ENCODE peak calls at places on chromosome 11, in six cellular contexts. One of them, this sample, is unnamed.

GRCh38 chr11:29280452-29280851 is 736.4 kb downstream of the KCNA4 start:
- DNase-seq in bronchial epithelial cell: peak; percentile 90
- DNase-seq in upper lobe of right lung: no peak
- DNase-seq in pancreas: no peak
- DNase-seq in GM13976: no peak
- DNase-seq in coronary artery: no peak
- DNase-seq in this sample: no peak

GRCh38 chr11:130390071-130390758 is 38.2 kb downstream of the ADAMTS8 start:
- DNase-seq in bronchial epithelial cell: peak; percentile 71
- DNase-seq in upper lobe of right lung: no peak
- DNase-seq in pancreas: no peak
- DNase-seq in GM13976: no peak
- DNase-seq in coronary artery: no peak
- DNase-seq in this sample: no peak

GRCh38 chr11:75896843-75897419 is 81.9 kb downstream of the UVRAG start:
- DNase-seq in bronchial epithelial cell: peak; percentile 47
- DNase-seq in upper lobe of right lung: no peak
- DNase-seq in pancreas: no peak
- DNase-seq in GM13976: no peak
- DNase-seq in coronary artery: no peak
- DNase-seq in this sample: no peak

GRCh38 chr11:75402002-75402773 is 2.9 kb downstream of the RPS3 start:
- DNase-seq in bronchial epithelial cell: no peak
- DNase-seq in upper lobe of right lung: no peak
- DNase-seq in pancreas: no peak
- DNase-seq in GM13976: no peak
- DNase-seq in coronary artery: no peak
- DNase-seq in this sample: no peak

GRCh38 chr11:33920838-33921613 is 29.1 kb upstream of the LMO2 start:
- DNase-seq in bronchial epithelial cell: no peak
- DNase-seq in upper lobe of right lung: no peak
- DNase-seq in pancreas: no peak
- DNase-seq in GM13976: peak; percentile 58
- DNase-seq in coronary artery: no peak
- DNase-seq in this sample: peak; percentile 69

GRCh38 chr11:117876341-117877119 is at the start of gene FXYD6:
- DNase-seq in bronchial epithelial cell: no peak
- DNase-seq in upper lobe of right lung: peak; percentile 74
- DNase-seq in pancreas: no peak
- DNase-seq in GM13976: no peak
- DNase-seq in coronary artery: peak; percentile 76
- DNase-seq in this sample: no peak

GRCh38 chr11:3127706-3128355 is 37.3 kb downstream of the OSBPL5 start:
- DNase-seq in bronchial epithelial cell: no peak
- DNase-seq in upper lobe of right lung: peak; percentile 43
- DNase-seq in pancreas: no peak
- DNase-seq in GM13976: no peak
- DNase-seq in coronary artery: no peak
- DNase-seq in this sample: no peak

GRCh38 chr11:14384338-14384737 is 25.4 kb upstream of the RRAS2 start:
- DNase-seq in bronchial epithelial cell: no peak
- DNase-seq in upper lobe of right lung: no peak
- DNase-seq in pancreas: no peak
- DNase-seq in GM13976: no peak
- DNase-seq in coronary artery: no peak
- DNase-seq in this sample: no peak

GRCh38 chr11:17014774-17015638 is 792 bp upstream of the PLEKHA7 start:
- DNase-seq in bronchial epithelial cell: peak; percentile 90
- DNase-seq in upper lobe of right lung: no peak
- DNase-seq in pancreas: no peak
- DNase-seq in GM13976: peak; percentile 76
- DNase-seq in coronary artery: no peak
- DNase-seq in this sample: peak; percentile 33

GRCh38 chr11:120131941-120132644 is 5.8 kb downstream of the TRIM29 start:
- DNase-seq in bronchial epithelial cell: peak; percentile 78
- DNase-seq in upper lobe of right lung: peak; percentile 45
- DNase-seq in pancreas: no peak
- DNase-seq in GM13976: no peak
- DNase-seq in coronary artery: peak; percentile 50
- DNase-seq in this sample: no peak

GRCh38 chr11:3195251-3196160 is 23.1 kb downstream of the MRGPRG start:
- DNase-seq in bronchial epithelial cell: no peak
- DNase-seq in upper lobe of right lung: peak; percentile 64
- DNase-seq in pancreas: no peak
- DNase-seq in GM13976: no peak
- DNase-seq in coronary artery: peak; percentile 68
- DNase-seq in this sample: no peak

GRCh38 chr11:121328213-121328966 is 35.8 kb downstream of the SC5D start:
- DNase-seq in bronchial epithelial cell: no peak
- DNase-seq in upper lobe of right lung: no peak
- DNase-seq in pancreas: no peak
- DNase-seq in GM13976: no peak
- DNase-seq in coronary artery: no peak
- DNase-seq in this sample: peak; percentile 56

GRCh38 chr11:36361472-36361871 is 65.4 kb downstream of the PRR5L start:
- DNase-seq in bronchial epithelial cell: peak; percentile 66
- DNase-seq in upper lobe of right lung: no peak
- DNase-seq in pancreas: no peak
- DNase-seq in GM13976: no peak
- DNase-seq in coronary artery: no peak
- DNase-seq in this sample: no peak

GRCh38 chr11:35029979-35030378 is 109.0 kb upstream of the CD44 start:
- DNase-seq in bronchial epithelial cell: peak; percentile 90
- DNase-seq in upper lobe of right lung: no peak
- DNase-seq in pancreas: no peak
- DNase-seq in GM13976: peak; percentile 7
- DNase-seq in coronary artery: no peak
- DNase-seq in this sample: no peak

GRCh38 chr11:97756571-97757335 is 1264.0 kb upstream of the CNTN5 start:
- DNase-seq in bronchial epithelial cell: peak; percentile 65
- DNase-seq in upper lobe of right lung: no peak
- DNase-seq in pancreas: no peak
- DNase-seq in GM13976: no peak
- DNase-seq in coronary artery: no peak
- DNase-seq in this sample: no peak

GRCh38 chr11:862028-862703 is 19.5 kb downstream of the TSPAN4 start:
- DNase-seq in bronchial epithelial cell: no peak
- DNase-seq in upper lobe of right lung: no peak
- DNase-seq in pancreas: no peak
- DNase-seq in GM13976: no peak
- DNase-seq in coronary artery: no peak
- DNase-seq in this sample: no peak

GRCh38 chr11:120709808-120710207 is 198.3 kb downstream of the GRIK4 start:
- DNase-seq in bronchial epithelial cell: no peak
- DNase-seq in upper lobe of right lung: no peak
- DNase-seq in pancreas: no peak
- DNase-seq in GM13976: peak; percentile 69
- DNase-seq in coronary artery: no peak
- DNase-seq in this sample: no peak

GRCh38 chr11:135004495-135004894 is 592.5 kb upstream of the B3GAT1 start:
- DNase-seq in bronchial epithelial cell: no peak
- DNase-seq in upper lobe of right lung: no peak
- DNase-seq in pancreas: no peak
- DNase-seq in GM13976: no peak
- DNase-seq in coronary artery: no peak
- DNase-seq in this sample: no peak

GRCh38 chr11:86996953-86997570 is 40.7 kb upstream of the TMEM135 start:
- DNase-seq in bronchial epithelial cell: no peak
- DNase-seq in upper lobe of right lung: no peak
- DNase-seq in pancreas: no peak
- DNase-seq in GM13976: no peak
- DNase-seq in coronary artery: no peak
- DNase-seq in this sample: no peak

DNA sequence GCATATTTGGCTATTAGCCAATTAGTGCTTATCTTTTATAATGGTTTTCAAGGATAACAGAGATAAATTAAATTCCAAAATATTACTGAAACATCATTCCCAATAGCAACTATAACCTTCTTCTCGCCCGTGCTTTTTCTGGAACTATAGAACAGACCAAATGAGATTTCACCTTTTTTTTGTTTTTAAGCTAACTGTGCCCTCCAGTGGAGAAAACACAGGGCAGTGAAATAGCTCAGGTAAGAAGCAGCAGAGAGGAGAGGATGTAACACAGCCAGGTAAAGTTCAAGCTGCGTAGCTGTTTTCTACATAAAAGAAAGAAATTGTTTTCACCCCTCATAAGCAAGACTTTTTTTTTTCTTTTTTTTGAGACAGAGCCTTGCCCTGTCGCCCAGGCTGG is 28.2 kb downstream of the HSD17B12 start:
- DNase-seq in bronchial epithelial cell: no peak
- DNase-seq in upper lobe of right lung: no peak
- DNase-seq in pancreas: no peak
- DNase-seq in GM13976: no peak
- DNase-seq in coronary artery: no peak
- DNase-seq in this sample: no peak
- TF ChIP-seq CTCF in bronchial epithelial cell: peak; percentile 18
- TF ChIP-seq CTCF in upper lobe of right lung: peak; percentile 48
- TF ChIP-seq CTCF in pancreas: no peak
- TF ChIP-seq CTCF in GM13976: no peak
- TF ChIP-seq CTCF in coronary artery: no peak
- TF ChIP-seq CTCF in this sample: no peak

DNA sequence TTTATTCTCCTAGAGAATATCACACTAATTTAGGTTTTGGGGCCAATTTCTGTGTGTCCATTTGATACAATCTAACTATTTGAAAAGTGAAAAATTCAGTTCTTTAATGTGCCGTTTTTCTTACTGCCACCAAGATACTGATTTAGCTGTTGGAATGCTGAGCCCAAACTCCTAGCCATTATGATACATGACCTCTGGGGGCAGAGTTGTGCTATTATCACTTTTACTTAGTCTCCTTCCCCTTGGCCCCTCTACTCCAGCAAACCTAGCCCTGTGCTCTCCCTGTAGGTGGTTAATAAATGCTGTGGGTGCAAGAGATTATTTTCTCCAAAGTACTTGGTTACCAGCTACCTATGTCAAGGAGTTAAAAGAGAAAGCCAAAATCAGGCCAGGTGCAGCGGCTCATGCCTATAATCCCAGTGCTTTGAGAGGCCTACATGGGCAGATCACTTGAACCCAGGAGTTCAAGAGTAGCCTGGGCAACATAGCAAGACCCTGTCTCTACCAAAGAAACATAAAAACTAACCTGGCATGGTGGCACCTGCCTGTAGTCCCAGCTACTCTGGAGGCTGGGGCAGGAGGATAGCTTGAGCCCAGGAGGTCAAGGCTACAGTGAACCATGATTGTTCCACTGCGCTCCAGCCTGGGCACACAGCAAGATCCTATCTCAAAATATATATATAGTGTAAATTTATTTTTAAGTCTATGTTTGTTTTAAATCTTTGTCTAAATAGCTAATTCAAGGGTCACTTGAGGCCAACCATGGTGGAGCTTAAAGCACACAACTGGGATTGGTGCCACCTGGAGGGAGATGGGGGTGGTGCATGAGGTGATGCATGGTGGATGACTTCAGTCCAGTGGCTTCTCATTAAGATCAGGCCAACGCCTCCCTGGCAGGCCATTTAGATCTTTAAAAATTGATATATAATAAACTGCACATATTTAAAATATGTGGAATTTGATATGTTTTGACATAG is 193.2 kb upstream of the PLET1 start:
- DNase-seq in bronchial epithelial cell: peak; percentile 45
- DNase-seq in upper lobe of right lung: peak; percentile 70
- DNase-seq in pancreas: no peak
- DNase-seq in GM13976: peak; percentile 31
- DNase-seq in coronary artery: no peak
- DNase-seq in this sample: peak; percentile 69
- TF ChIP-seq CTCF in bronchial epithelial cell: peak; percentile 32
- TF ChIP-seq CTCF in upper lobe of right lung: peak; percentile 49
- TF ChIP-seq CTCF in pancreas: no peak
- TF ChIP-seq CTCF in GM13976: peak; percentile 13
- TF ChIP-seq CTCF in coronary artery: peak; percentile 18
- TF ChIP-seq CTCF in this sample: peak; percentile 55

DNA sequence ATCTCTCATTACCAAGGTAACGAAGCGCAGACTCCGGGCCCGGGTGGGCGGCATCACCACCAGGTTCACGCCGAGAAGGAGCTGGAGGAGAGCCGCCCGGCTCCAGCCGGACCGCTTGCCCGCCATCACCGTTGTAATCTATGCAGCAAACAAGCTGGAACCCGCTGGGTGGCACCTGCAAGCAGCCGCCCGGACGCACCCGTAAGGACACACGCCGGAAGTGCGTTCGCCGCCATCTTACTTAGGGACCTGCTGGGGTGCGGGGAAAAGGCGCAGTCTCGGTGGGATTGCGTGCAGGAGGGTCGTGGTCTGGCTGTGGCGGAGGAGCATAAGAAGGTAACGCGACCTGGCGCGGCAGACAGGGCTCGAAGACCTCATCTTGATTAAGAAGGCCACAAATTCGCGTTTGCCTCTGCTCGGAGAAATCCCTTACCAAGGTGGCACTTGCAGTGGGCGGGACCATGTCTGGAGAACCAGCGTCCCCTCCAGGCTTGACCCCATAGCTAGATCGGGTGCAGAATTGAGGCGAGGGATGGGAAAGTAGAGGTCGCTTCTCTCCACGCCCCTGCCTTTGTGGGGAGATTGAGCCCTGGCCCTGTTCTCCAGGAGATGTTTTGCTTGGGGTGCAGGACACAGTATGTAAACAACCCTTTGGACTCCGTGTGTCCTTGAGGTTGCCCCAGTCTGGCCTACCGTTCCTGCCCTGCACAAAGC is at the start of gene ACP2:
- DNase-seq in bronchial epithelial cell: peak; percentile 74
- DNase-seq in upper lobe of right lung: peak; percentile 94
- DNase-seq in pancreas: peak; percentile 87
- DNase-seq in GM13976: peak; percentile 91
- DNase-seq in coronary artery: peak; percentile 92
- DNase-seq in this sample: peak; percentile 94
- TF ChIP-seq CTCF in bronchial epithelial cell: peak; percentile 23
- TF ChIP-seq CTCF in upper lobe of right lung: peak; percentile 5
- TF ChIP-seq CTCF in pancreas: no peak
- TF ChIP-seq CTCF in GM13976: peak; percentile 24
- TF ChIP-seq CTCF in coronary artery: no peak
- TF ChIP-seq CTCF in this sample: no peak

GRCh38 chr11:83957038-83957900 is 671.1 kb upstream of the CCDC90B start:
- DNase-seq in bronchial epithelial cell: no peak
- DNase-seq in upper lobe of right lung: no peak
- DNase-seq in pancreas: no peak
- DNase-seq in GM13976: no peak
- DNase-seq in coronary artery: no peak
- DNase-seq in this sample: no peak

GRCh38 chr11:83951521-83951920 is 665.4 kb upstream of the CCDC90B start:
- DNase-seq in bronchial epithelial cell: peak; percentile 5
- DNase-seq in upper lobe of right lung: no peak
- DNase-seq in pancreas: no peak
- DNase-seq in GM13976: no peak
- DNase-seq in coronary artery: no peak
- DNase-seq in this sample: no peak

DNA sequence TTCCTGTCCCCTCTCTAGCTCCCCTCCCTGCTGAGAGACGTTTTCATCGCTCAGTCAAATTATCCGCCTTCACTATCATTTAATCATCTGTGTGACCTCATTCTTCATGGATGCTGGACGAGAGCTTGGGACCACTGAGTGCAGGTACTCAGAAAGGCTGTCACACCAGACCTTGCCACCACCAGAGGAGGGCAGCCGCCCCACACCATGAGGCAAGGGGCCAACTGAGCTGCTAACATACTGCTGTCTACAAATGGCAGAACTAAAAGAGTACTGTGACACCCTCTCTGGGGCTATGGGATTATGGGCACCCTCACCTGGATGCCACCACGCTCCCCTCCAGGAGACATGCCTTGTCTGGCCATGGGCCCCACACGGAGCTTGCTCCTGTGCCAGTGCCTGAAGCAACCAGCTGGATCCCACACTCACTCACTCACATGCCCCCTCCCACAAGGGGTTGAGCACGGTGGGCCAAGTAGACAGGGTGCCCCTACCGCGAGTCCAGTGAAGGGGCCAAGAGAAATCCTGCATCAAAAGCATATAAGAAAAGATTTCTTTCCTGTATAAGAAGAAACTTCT is 670.0 kb upstream of the CCDC90B start:
- DNase-seq in bronchial epithelial cell: no peak
- DNase-seq in upper lobe of right lung: no peak
- DNase-seq in pancreas: no peak
- DNase-seq in GM13976: no peak
- DNase-seq in coronary artery: no peak
- DNase-seq in this sample: no peak
- TF ChIP-seq CTCF in bronchial epithelial cell: no peak
- TF ChIP-seq CTCF in upper lobe of right lung: no peak
- TF ChIP-seq CTCF in pancreas: no peak
- TF ChIP-seq CTCF in GM13976: no peak
- TF ChIP-seq CTCF in coronary artery: no peak
- TF ChIP-seq CTCF in this sample: no peak

This sample was measured in activated CD8-positive, alpha-beta T cell treated with anti-CD3 and anti-CD28 coated beads for 36 hours.